ENCODE peak calls at places on chromosomes 1 and 21, in seven cellular contexts. J, T, Q, V, N, C and A are unnamed samples. For H3K36me3, the result is how much of the 10 kb centered on the place peaks cover.

GRCh38 chr21:42695324-42696025 is 42.1 kb downstream of the PDE9A start:
- DNase-seq in J (peak), T (peak), Q (no peak), V (peak), N (no peak), C (no peak), A (no peak)

GRCh38 chr1:202203238-202204039 is 9.8 kb downstream of the LGR6 start:
- DNase-seq in J (no peak), T (no peak), Q (no peak), V (no peak), N (no peak), C (no peak), A (no peak)

GRCh38 chr1:35915693-35916092 is 15.2 kb upstream of the AGO3 start:
- DNase-seq in J (no peak), T (peak), Q (no peak), V (no peak), N (no peak), C (no peak), A (no peak)

GRCh38 chr1:181135815-181136737 is 47.6 kb downstream of the IER5 start:
- DNase-seq in J (peak), T (peak), Q (no peak), V (no peak), N (no peak), C (no peak), A (peak)

GRCh38 chr21:42433946-42434551 is 30.3 kb downstream of the UBASH3A start:
- DNase-seq in J (peak), T (no peak), Q (no peak), V (peak), N (no peak), C (peak), A (no peak)

GRCh38 chr1:31510853-31511789 is 65.2 kb upstream of the TINAGL1 start:
- DNase-seq in J (peak), T (no peak), Q (no peak), V (peak), N (no peak), C (peak), A (no peak)

GRCh38 chr1:59455206-59455605 is 158.3 kb downstream of the FGGY start:
- DNase-seq in J (peak), T (peak), Q (no peak), V (no peak), N (no peak), C (no peak), A (peak)

GRCh38 chr1:121483961-121484424 is 299.2 kb downstream of the SRGAP2C start:
- DNase-seq in J (peak), T (peak), Q (no peak), V (no peak), N (no peak), C (no peak), A (peak)

GRCh38 chr21:29678616-29679015 is 261.2 kb downstream of the GRIK1 start:
- DNase-seq in J (no peak), T (no peak), Q (no peak), V (no peak), N (no peak), C (no peak), A (peak)

GRCh38 chr1:18121072-18121820 is 13.6 kb downstream of the IGSF21 start:
- DNase-seq in J (no peak), T (no peak), Q (no peak), V (no peak), N (no peak), C (no peak), A (no peak)

GRCh38 chr1:60388092-60388987 is 314.8 kb upstream of the C1orf87 start:
- DNase-seq in J (no peak), T (no peak), Q (no peak), V (no peak), N (no peak), C (no peak), A (no peak)

GRCh38 chr1:248618878-248619277 is 16.0 kb downstream of the OR2T11 start:
- DNase-seq in J (peak), T (peak), Q (no peak), V (peak), N (peak), C (peak), A (peak)
- TF ChIP-seq CTCF in J (peak), T (peak), Q (peak), V (peak), N (peak), C (peak), A (peak)

GRCh38 chr1:11692899-11693590 is 1.5 kb downstream of the DRAXIN start:
- DNase-seq in J (peak), T (peak), Q (no peak), V (peak), N (no peak), C (peak), A (peak)

GRCh38 chr1:11691302-11691914 is at the start of gene DRAXIN:
- DNase-seq in J (peak), T (no peak), Q (no peak), V (no peak), N (no peak), C (no peak), A (no peak)

GRCh38 chr1:11693917-11694316 is 2.4 kb downstream of the DRAXIN start:
- DNase-seq in J (no peak), T (no peak), Q (no peak), V (no peak), N (no peak), C (no peak), A (no peak)

GRCh38 chr1:11690669-11691301 is 725 bp upstream of the DRAXIN start:
- DNase-seq in J (no peak), T (no peak), Q (no peak), V (no peak), N (no peak), C (no peak), A (no peak)

DNA sequence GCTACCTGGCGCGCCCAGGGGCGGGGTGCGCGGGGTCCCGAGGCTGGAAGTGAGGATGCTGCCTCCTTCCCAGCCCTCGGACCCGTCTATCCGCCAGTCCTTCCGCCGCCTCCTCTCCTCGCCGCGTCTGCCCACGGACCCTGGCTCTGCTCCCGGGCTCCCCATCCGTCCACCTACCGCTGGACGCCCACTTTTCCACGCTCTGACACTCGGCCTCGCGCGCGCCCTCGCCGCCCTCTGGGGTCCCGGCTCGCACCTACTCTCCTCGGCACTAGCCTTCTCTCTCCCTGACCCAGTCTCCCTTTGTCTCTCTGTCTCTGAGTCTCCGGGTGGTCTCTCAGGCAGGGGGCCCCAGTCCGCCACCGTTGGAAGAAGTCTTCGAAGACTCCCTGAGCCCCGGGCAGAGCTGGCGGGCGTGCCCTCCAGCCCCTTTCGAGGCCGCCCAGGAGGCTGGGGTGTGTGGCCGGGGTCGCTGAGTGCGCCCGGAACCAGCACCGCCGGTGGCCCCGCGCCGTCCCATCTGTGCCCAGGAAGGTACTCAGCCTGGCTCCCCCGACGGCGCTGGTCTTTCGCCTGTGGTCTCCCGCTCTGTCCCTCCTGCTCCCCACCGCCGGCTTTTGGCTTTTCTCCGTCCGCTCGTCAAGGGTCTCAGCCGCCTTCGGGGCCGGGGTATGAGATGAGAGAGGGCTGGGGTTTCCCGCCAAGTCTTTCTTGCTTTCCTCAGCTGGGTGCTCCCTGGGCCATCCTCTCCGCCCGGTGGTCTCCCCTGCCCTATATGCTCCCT is 610 bp downstream of the DRAXIN start:
- DNase-seq in J (no peak), T (no peak), Q (no peak), V (no peak), N (no peak), C (no peak), A (no peak)
- H3K4me3 ChIP-seq in J (no peak), T (no peak), Q (no peak), V (no peak), N (peak), C (no peak), A (no peak)

DNA sequence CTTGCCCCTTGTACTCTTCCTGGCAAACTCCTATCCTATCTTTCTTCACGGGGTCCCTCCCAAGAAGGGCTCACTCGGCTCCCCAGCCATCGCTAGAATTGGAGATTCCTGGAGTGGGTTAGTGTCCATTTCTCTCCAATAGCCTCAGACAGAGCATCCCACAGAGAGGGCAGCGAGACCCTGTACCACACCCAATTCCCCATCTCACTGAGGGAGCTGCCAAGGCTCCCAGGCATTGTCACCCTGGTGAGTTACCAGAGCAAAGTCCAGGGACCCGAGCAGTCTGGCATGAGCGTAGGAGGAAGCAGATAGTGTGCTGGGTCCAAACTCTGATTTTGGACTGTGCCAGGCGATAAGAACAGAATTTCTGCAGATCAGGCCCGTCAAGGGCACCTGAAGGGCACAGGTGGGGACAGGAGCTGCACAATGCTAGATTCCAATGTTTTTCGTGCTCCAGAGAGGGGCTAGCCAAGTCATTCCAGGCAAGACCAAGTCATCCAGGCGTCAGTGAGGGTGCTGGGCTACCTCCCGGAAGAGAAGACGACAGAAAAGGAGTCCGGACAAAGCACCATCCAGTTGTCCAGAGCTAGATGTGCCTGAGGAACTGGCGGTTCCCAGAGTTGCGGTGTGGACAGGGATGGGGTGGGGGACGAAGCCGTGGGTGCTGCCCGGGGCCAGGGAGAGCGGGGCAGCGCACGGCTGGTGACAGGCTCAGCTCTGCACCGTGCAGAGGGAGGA is 15.3 kb downstream of the AKR7A3 start:
- DNase-seq in J (no peak), T (no peak), Q (no peak), V (no peak), N (no peak), C (peak), A (no peak)
- H3K36me3 ChIP-seq in J (under half), T (under half), Q (under half), V (under half), N (under half), C (under half), A (under half)

DNA sequence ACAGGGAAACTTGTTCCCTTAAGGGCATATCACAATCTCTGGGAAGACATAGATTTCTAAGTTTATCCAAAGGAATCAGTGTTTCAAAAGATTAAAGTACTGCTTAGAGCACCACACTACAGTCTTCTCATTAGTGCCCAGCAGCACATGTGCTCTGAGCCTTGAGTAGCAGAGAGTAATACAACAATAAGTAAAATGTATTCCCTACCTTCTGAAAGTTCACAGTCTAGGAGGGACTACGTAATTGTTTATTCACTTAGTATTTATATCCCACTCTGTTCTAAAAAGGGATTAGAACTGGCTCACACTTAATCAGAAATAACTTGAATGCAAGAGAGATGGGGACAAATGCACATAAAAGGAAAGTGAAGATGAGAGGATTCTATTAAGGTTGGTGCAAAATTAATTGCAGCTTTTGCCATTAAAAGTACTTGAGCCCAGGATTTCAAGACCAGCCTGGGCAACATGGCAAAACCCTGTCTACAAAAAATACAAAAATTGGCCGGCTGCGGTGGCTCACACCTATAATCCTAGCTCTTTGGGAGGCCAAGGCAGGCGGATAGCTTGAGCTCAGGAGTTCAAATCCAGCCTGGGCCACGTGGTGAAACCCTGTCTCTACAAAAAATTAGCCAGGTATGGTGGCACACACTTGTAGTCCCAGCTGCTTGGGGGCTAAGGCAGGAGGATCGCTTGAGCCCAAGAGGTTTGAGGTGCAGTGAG is 9.0 kb downstream of the SYNC start:
- DNase-seq in J (no peak), T (no peak), Q (no peak), V (no peak), N (no peak), C (no peak), A (no peak)
- TF ChIP-seq CTCF in J (no peak), T (no peak), Q (no peak), V (no peak), N (no peak), C (no peak), A (no peak)

DNA sequence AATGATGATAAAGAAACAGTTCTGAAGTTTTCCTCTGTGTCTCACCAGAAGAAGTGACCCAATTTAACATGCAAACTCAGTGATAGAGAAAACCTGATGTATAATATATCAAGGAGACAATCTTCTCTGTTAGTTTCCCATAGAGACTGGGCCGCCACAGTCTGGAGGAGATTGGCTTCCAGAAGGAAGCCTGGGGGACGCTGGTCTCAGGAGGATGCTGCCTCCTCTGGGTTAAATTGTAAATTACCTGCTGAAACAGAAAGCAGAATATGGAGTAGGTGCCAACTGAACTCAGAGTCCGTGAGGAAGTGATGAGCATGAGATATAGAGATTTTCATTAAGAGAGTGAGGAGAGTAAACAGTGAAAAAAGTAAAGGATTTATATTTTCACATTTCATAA is 15.8 kb downstream of the OR14I1 start:
- DNase-seq in J (no peak), T (no peak), Q (peak), V (no peak), N (no peak), C (no peak), A (no peak)
- H3K4me3 ChIP-seq in J (no peak), T (no peak), Q (no peak), V (no peak), N (no peak), C (no peak), A (no peak)

GRCh38 chr1:3821934-3822307 is 25.6 kb upstream of the LRRC47 start:
- DNase-seq in J (no peak), T (no peak), Q (no peak), V (no peak), N (no peak), C (no peak), A (no peak)

GRCh38 chr1:3819626-3820245 is 23.4 kb upstream of the LRRC47 start:
- DNase-seq in J (peak), T (no peak), Q (no peak), V (peak), N (no peak), C (no peak), A (no peak)

GRCh38 chr1:3822421-3822820 is 26.1 kb upstream of the LRRC47 start:
- DNase-seq in J (no peak), T (no peak), Q (no peak), V (no peak), N (no peak), C (no peak), A (no peak)

GRCh38 chr1:3820316-3820715 is 24.0 kb upstream of the LRRC47 start:
- DNase-seq in J (no peak), T (no peak), Q (no peak), V (no peak), N (no peak), C (no peak), A (no peak)

DNA sequence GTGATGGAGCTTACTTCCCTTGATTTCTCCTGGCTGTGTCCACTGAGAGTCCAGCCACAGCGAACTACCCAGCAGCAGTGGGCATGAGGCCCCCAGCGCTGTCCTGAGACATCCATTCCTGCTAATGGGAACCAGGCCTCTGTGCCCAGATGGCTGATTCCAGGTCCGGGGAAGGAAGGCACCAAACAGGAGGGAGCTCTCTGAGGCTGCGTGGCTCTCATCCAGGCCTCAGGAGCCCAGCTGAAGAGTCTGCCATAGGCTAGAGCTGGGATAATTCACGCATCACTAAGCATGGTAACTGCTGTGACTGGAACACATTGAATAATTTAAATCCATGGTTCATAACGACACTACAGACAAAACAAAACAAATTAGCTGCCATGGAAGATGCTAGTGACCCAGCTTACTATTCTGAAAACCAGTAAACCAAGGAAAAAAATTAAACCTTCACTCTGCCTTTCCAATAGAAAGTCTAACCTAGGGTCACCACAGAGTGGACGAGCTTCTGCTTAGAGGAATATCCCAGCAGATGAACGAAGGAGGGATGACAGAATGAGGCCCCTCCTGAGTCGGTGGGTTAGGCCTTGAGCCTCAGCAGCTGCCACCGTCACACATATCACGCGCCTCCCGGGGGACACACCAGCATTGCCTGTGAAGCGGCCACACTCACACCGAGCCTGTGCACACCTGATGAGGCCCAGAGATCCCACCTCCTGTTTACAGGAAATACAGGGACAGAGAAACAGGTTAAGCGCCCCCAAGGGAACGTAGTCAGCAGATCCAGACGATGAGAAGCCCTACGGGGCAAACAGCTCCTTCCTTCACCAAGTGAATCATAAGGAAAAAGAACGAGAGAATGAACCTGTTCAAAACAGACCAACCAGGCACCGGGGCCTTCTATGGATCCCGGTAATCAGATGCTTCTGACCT is 25.0 kb upstream of the LRRC47 start:
- DNase-seq in J (no peak), T (no peak), Q (no peak), V (no peak), N (no peak), C (no peak), A (no peak)
- H3K36me3 ChIP-seq in J (under half), T (under half), Q (under half), V (half or more), N (under half), C (under half), A (under half)

DNA sequence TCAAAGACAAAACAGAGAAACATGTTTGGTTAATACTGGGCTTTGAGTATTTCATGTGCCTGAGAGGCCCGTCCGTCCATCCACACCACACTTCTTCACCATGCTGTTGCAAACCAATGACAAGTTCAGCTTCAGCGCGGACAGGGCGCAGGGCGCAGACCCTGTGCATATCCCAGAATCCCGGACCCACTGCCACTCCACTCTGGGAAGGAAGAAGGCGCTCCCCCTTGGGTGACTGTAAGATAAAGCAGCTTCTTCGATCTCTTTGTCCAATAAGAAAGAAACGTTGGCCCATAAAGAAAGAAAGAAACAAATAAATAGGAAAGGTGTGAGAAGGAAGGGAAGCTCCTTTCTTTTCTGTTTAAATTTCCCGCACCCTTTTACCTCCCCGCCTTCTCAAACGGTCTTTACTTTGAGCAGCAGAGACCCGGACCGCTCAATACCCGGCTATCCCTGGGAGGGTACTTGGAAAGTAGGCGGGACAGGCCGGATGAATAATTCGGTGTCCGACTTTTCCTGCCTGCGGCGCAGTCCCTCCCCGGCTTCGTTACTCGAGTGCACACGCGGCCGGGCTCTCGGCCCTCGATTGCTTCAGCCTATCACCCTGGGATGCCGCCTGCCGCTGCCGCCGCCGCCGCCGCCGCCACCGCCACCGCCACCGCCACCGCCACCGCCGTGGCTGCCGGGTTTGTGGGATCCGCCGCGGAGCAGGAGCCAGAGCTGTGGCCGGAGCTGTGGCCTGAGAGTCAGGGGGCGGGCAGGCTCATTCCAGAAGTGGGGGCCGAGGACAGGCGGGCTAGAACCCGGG is 550 bp upstream of the RASAL2 start:
- DNase-seq in J (peak), T (peak), Q (peak), V (peak), N (peak), C (peak), A (peak)
- TF ChIP-seq CTCF in J (no peak), T (peak), Q (no peak), V (no peak), N (no peak), C (no peak), A (peak)